ENCODE peak calls at places on chromosomes 2 and 18, in four cellular contexts. I, M, N and B are unnamed samples.

GRCh38 chr2:241612156-241613017 is 24.6 kb downstream of the THAP4 start:
- DNase-seq in I (no peak), N (no peak), M (no peak), B (no peak)

GRCh38 chr2:61282104-61282590 is 120.2 kb downstream of the C2orf74 start:
- DNase-seq in M (no peak), N (no peak), I (no peak), B (no peak)

GRCh38 chr2:61898810-61899209 is 6.7 kb upstream of the COMMD1 start:
- DNase-seq in I (no peak), N (peak), M (no peak), B (peak)

GRCh38 chr18:34976899-34977786 is 64.1 kb upstream of the MAPRE2 start:
- DNase-seq in N (peak), I (peak), M (no peak), B (peak)

GRCh38 chr2:23273786-23274185 is 111.2 kb upstream of the KLHL29 start:
- DNase-seq in I (no peak), M (no peak), N (no peak), B (no peak)

GRCh38 chr18:76018211-76018610 is 476.8 kb downstream of the ZNF516 start:
- DNase-seq in I (no peak), M (no peak), N (no peak), B (no peak)

GRCh38 chr2:155310589-155310988 is 612.1 kb downstream of the KCNJ3 start:
- DNase-seq in M (no peak), I (no peak), N (peak), B (peak)

GRCh38 chr18:49697757-49698595 is 115.4 kb downstream of the ACAA2 start:
- DNase-seq in I (no peak), N (no peak), M (no peak), B (no peak)

GRCh38 chr2:111071480-111072143 is 49.1 kb upstream of the BCL2L11 start:
- DNase-seq in N (no peak), M (peak), I (no peak), B (no peak)

GRCh38 chr18:473687-474265 is 26.7 kb downstream of the COLEC12 start:
- DNase-seq in I (no peak), M (no peak), N (no peak), B (no peak)

GRCh38 chr2:74548285-74548918 is 5.3 kb downstream of the LOXL3 start:
- DNase-seq in M (no peak), I (no peak), N (no peak), B (peak)

GRCh38 chr2:191247381-191248057 is 2.3 kb downstream of the MYO1B start:
- DNase-seq in N (peak), M (no peak), I (no peak), B (peak)

GRCh38 chr2:128746356-128746755 is 427.7 kb upstream of the HS6ST1 start:
- DNase-seq in I (no peak), N (peak), M (no peak), B (no peak)

GRCh38 chr2:45127891-45128290 is 118.6 kb upstream of the SIX2 start:
- DNase-seq in I (no peak), N (no peak), M (no peak), B (no peak)

GRCh38 chr2:168120730-168121129 is 126.7 kb downstream of the STK39 start:
- DNase-seq in I (no peak), N (no peak), M (no peak), B (no peak)

GRCh38 chr18:21109936-21110666 is 1.5 kb downstream of the ROCK1 start:
- DNase-seq in M (no peak), I (no peak), N (no peak), B (no peak)

GRCh38 chr2:214156971-214157370 is 253.9 kb upstream of the VWC2L start:
- DNase-seq in N (no peak), I (no peak), M (no peak), B (no peak)

GRCh38 chr18:21099442-21099841 is 12.2 kb downstream of the ROCK1 start:
- DNase-seq in M (no peak), N (no peak), I (no peak), B (no peak)

GRCh38 chr2:144519934-144520717 is at the start of gene ZEB2:
- DNase-seq in N (peak), M (no peak), I (peak), B (peak)

DNA sequence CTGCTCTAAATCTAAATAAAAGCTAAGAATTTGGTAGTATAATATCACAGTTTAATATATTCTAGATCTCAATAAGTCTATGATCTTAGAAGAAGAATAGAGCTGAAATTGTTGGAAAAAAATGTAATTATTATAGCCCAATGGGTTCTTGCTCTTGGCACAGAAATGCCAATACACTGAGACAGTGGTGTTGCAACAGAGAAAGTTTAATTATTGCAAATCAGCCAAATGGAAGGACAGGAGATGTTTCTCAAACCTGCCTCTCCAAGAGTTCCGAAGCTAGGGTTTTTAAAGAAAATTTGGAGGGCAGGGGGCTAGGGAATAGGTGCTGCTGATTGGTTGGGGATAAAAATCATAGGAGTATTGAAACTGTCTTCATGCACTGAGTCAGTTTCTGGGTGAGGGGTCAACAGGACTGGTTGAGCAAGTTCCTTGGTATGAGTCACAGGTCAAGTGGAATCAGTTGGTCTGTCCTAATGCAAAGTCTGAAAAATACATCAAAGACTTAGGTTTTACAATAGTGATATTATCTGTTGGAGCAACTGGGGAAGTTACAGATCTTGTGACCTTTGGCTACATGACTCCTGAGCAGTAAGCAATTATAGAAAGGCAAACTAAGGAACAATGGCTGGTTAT is 228.6 kb downstream of the CD226 start:
- DNase-seq in N (peak), M (no peak), I (no peak), B (no peak)
- TF ChIP-seq USF2 in N (no peak), M (no peak), I (no peak), B (no peak)

GRCh38 chr2:208204166-208204565 is 14.3 kb upstream of the C2orf80 start:
- DNase-seq in I (no peak), N (no peak), M (no peak), B (no peak)
- TF ChIP-seq FOXM1 in I (no peak), N (no peak), M (no peak), B (no peak)

DNA sequence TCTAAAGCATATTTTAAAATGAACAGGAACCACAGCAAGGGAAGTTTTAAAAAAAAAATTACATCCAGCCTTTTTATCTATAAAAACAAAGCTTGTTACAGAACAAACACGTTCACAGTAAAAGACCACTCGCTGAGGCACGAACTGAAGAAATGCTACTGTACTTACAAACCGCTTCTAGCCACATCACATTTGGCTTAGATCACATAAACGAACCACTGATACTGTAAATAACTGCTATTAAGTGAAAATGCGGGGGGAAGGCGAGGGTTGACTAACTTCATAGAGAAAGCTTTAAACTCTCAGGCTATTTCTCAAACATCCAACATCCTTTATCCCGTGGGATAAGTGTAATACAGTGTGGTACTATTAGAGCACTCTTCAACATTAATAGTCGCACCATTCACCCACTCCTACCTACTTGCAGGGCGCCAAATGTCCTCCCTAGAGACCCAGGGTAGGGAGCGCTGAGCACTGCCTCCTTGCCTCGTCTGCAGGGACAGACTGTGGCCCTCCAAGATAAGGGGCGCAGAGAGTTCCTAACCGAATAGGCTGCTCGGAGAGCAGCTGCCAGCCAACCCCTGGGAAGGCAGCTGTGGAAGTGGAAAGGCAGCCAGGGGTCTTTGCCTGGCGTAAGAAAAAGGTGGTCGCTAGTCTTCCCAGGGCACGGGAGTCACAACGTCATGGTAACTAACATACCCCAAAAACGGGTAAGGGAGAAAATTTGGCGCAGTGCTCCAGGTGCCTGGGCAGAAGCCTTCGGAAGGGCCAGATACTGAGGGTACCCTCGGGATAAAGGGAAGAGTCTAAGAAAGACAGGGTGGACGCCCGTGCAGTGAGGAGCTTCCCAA is 841 bp downstream of the GPR155 start:
- DNase-seq in M (no peak), N (no peak), I (peak), B (peak)
- TF ChIP-seq USF2 in M (no peak), N (no peak), I (no peak), B (no peak)

GRCh38 chr18:48611785-48612480 is 73.1 kb downstream of the CTIF start:
- DNase-seq in I (no peak), N (peak), M (no peak), B (no peak)

GRCh38 chr18:48611196-48611595 is 72.4 kb downstream of the CTIF start:
- DNase-seq in M (no peak), N (no peak), I (peak), B (no peak)

GRCh38 chr18:48609114-48609513 is 70.3 kb downstream of the CTIF start:
- DNase-seq in I (no peak), M (no peak), N (no peak), B (no peak)

GRCh38 chr18:48608581-48608980 is 69.8 kb downstream of the CTIF start:
- DNase-seq in I (no peak), N (no peak), M (no peak), B (no peak)

GRCh38 chr18:48609820-48610815 is 71.3 kb downstream of the CTIF start:
- DNase-seq in M (no peak), N (no peak), I (no peak), B (no peak)
- TF ChIP-seq FOXM1 in M (no peak), N (no peak), I (no peak), B (no peak)

GRCh38 chr2:39737661-39738060 is 41.4 kb downstream of the THUMPD2 start:
- DNase-seq in N (no peak), M (no peak), I (no peak), B (no peak)
- TF ChIP-seq USF2 in N (no peak), M (no peak), I (no peak), B (no peak)